ENCODE peak calls at places on chromosomes 4 and X, in five cellular contexts. H is fibroblast of lung, B is IMR-90, G is osteoblast, R is iPS DF 6.9. Y is an unnamed sample. For H3K4me1, the result is how much of the 10 kb centered on the place peaks cover.

GRCh38 chrX:71058116-71058515 is 10.0 kb downstream of the SNX12 start:
- DNase-seq in H (no peak), G (no peak), B (no peak), R (no peak), Y (peak)

GRCh38 chrX:140318306-140318705 is 186.6 kb downstream of the SOX3 start:
- DNase-seq in B (no peak), G (no peak), H (peak), R (no peak), Y (no peak)

GRCh38 chr4:168765726-168766125 is 244.3 kb downstream of the CBR4 start:
- DNase-seq in H (peak), R (no peak), G (peak), B (peak), Y (no peak)

GRCh38 chr4:78496021-78496643 is 55.4 kb upstream of the ANXA3 start:
- DNase-seq in G (no peak), R (no peak), H (no peak), B (no peak), Y (no peak)

GRCh38 chr4:57109847-57110634 is at the start of gene IGFBP7:
- DNase-seq in H (peak), R (no peak), G (peak), B (no peak), Y (peak)

GRCh38 chr4:62377245-62377644 is 1177.1 kb downstream of the ADGRL3 start:
- DNase-seq in H (no peak), R (no peak), B (no peak), G (no peak), Y (no peak)

GRCh38 chr4:184293552-184293951 is 75.9 kb upstream of the ENPP6 start:
- DNase-seq in G (no peak), H (no peak), R (no peak), B (no peak), Y (no peak)

GRCh38 chrX:134776844-134777370 is 118.6 kb upstream of the PLAC1 start:
- DNase-seq in B (no peak), H (no peak), G (no peak), R (no peak), Y (no peak)

GRCh38 chr4:122845760-122846159 is 19.1 kb downstream of the FGF2 start:
- DNase-seq in B (no peak), H (peak), G (no peak), R (no peak), Y (no peak)

GRCh38 chrX:4485917-4486316 is 772.5 kb upstream of the PRKX start:
- DNase-seq in G (no peak), B (no peak), H (no peak), R (no peak), Y (no peak)

GRCh38 chrX:78945186-78945912 is at the start of gene P2RY10:
- DNase-seq in H (no peak), G (no peak), R (no peak), B (no peak), Y (peak)

GRCh38 chrX:12139934-12140611 is 1.8 kb downstream of the FRMPD4 start:
- DNase-seq in B (peak), R (no peak), H (no peak), G (no peak), Y (no peak)

GRCh38 chr4:31366041-31366440 is 645.9 kb downstream of the PCDH7 start:
- DNase-seq in H (peak), G (no peak), B (peak), R (no peak), Y (no peak)

GRCh38 chr4:124936427-124936826 is 223.9 kb upstream of the ANKRD50 start:
- DNase-seq in G (no peak), R (no peak), H (peak), B (peak), Y (no peak)

GRCh38 chr4:8115916-8116315 is 42.7 kb downstream of the ABLIM2 start:
- DNase-seq in H (no peak), G (peak), R (no peak), B (no peak), Y (no peak)

GRCh38 chr4:90057091-90057490 is 70.1 kb upstream of the CCSER1 start:
- DNase-seq in H (no peak), R (no peak), B (no peak), G (peak), Y (no peak)

DNA sequence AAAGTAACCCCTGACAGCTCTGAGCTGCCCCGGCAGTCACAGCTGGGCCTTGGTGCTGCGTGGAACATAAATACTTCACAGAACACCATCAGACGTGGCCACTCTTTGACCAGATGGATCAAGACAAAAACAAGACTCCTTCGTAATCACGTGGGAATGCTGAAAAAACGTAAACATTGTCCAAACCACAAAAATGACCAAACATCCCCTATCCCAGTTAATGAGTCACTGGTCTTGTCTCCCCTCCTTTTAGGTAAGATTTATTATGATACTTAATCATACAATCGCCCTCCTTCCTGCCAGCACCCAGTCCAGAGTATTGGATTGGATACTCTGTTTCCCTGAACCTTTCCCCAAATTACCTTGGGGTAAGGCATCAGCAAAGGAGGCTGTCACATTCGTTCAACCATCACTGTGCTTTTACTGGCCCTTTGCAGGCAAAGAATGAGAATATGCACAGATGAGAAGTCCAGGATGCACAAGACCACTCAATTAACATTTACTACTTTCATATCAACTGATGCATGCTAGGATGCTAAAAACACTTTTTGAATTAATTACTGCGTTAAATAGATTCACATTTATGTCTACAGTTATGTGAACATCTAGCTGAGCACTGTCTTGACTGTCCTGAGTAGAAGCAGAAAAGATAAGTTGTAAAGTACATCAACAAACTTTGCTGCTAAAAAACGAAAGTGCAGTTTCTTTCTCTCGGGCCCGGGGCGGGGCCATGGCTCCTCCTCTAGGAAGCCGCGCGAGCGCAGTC is 502 bp upstream of the TCEANC start:
- DNase-seq in G (peak), H (peak), R (no peak), B (peak), Y (no peak)
- H3K4me3 ChIP-seq in G (peak), H (peak), R (peak), B (peak), Y (peak)

GRCh38 chr4:102815981-102816380 is 11.4 kb downstream of the UBE2D3 start:
- DNase-seq in R (no peak), B (peak), H (peak), G (peak), Y (no peak)
- H3K4me1 ChIP-seq in R (under half), B (under half), H (under half), G (half or more), Y (half or more)

GRCh38 chr4:173275150-173275549 is 59.0 kb downstream of the HMGB2 start:
- DNase-seq in B (no peak), R (no peak), G (no peak), H (no peak), Y (no peak)
- H3K27ac ChIP-seq in B (no peak), R (no peak), G (no peak), H (no peak), Y (no peak)

DNA sequence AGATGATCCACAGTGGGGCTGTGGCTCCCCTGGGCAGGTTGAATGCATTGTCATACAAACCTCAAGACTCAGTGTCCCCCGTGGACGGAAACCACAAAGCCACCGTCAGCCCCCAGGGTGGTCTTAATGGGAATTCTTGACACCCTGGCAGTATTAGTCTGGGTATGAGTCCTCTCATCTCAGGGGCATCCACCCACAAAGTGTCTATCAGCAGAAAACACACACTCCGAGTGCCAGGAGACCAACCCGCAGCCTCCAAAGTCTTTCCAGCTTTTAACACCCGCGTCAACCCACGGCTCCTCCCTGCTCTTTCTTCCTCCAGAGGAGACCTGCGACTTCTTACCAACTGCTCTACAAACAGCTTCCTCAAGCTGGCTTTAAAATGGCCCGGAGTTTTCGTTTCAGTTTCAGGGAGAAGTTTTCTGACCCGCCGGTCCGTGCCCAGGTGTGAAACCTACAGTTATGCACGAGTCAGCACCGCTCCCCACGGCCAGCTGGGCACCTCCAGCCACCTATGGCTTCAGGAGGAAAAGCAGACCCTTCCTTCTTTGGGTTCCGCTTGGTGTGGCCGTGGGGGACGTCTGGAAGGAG is 14.4 kb upstream of the ASMTL start:
- DNase-seq in G (no peak), R (no peak), H (no peak), B (no peak), Y (peak)
- H3K4me3 ChIP-seq in G (peak), R (no peak), H (no peak), B (no peak), Y (peak)

GRCh38 chr4:912548-913279 is 19.4 kb downstream of the GAK start:
- DNase-seq in H (peak), B (no peak), G (no peak), R (no peak), Y (no peak)

GRCh38 chr4:909821-910220 is 22.3 kb downstream of the GAK start:
- DNase-seq in H (no peak), R (no peak), G (no peak), B (no peak), Y (no peak)

GRCh38 chr4:910366-911091 is 21.6 kb downstream of the GAK start:
- DNase-seq in G (peak), R (no peak), H (no peak), B (no peak), Y (no peak)

GRCh38 chr4:911871-912490 is 20.1 kb downstream of the GAK start:
- DNase-seq in B (no peak), H (no peak), R (no peak), G (peak), Y (no peak)

GRCh38 chr4:911221-911751 is 20.8 kb downstream of the GAK start:
- DNase-seq in B (no peak), G (no peak), R (no peak), H (no peak), Y (no peak)
- H3K4me1 ChIP-seq in B (under half), G (under half), R (under half), H (under half), Y (under half)

DNA sequence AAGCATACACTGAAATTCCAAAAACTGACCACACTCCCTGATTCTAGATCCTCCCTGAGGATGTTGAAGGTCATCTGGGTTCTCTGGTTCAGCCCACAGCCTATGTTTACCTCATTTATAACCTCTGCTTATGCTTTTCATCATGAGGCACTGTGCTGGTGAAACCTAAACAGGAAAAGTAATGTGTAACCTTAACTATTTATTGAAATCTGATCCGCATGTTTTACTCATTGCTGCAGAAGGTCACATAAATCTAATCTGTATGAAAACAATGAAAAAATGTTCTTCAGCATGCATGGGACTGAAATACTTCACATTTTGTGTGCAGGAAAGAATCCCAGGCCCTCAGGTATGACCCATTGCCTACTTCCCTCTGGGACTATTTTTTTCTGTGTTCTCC is 30.3 kb downstream of the UCHL1 start:
- DNase-seq in R (no peak), G (no peak), B (peak), H (peak), Y (no peak)
- H3K27ac ChIP-seq in R (no peak), G (no peak), B (no peak), H (no peak), Y (no peak)

DNA sequence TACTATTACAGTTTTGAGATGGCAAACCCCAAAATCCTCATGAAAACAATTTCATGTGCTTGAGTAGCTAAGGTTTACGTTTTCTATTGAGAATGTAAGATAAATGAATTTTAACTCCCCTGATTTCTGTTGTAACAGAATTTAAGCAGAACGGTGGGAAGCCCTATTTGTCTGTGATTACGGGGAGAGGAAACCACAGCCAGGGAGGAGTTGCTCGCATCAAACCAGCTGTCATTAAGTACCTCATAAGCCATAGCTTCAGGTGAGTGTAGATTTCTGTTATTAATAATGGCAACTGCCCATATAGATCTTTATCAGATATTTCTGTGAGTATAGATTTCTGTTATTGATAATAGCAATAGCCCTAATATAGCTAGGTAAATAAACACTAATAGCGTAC is 44.2 kb upstream of the RHOH start:
- DNase-seq in R (no peak), H (no peak), G (no peak), B (no peak), Y (peak)
- H3K4me3 ChIP-seq in R (no peak), H (no peak), G (no peak), B (no peak), Y (peak)

DNA sequence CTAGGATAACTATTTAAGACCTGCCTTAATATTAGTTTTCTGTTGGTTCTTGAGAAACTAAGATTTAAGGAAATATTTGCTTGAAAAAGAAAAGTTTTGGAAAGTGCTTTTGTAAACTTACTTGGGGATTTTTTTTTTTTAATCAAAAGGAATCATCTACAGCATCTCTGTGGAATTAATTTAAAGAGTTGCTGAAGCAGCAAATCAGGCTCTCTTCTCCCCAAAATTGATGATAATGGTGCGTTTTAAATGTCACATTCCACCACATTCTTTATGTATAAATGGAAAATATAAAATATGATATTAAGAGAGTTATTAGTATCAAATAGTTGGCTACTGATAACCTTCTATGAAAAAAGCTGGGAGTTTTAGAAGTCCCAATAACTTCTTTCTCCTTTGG is 4.2 kb downstream of the KLF3 start:
- DNase-seq in G (peak), H (no peak), B (no peak), R (no peak), Y (no peak)
- H3K4me1 ChIP-seq in G (under half), H (under half), B (under half), R (under half), Y (half or more)

GRCh38 chr4:185424905-185425599 is 712 bp downstream of the UFSP2 start:
- DNase-seq in H (no peak), R (no peak), G (peak), B (peak), Y (peak)
- H3K27ac ChIP-seq in H (peak), R (no peak), G (peak), B (peak), Y (peak)

Y was measured in CD4-positive, CD25-positive, alpha-beta regulatory T cell.